ENCODE peak calls at places on chromosomes 13 and 19, in seven cellular contexts. M is endodermal cell; O is thoracic aorta; K is K562; L is fibroblast of lung; G is thyroid gland; T is CD4-positive, alpha-beta memory T cell. P is an unnamed sample.

GRCh38 chr13:38348890-38349289 is 761 bp upstream of the UFM1 start:
- DNase-seq in M (no peak), L (peak; percentile 53), T (peak; percentile 29), G (peak; percentile 1), K (no peak), O (no peak), P (no peak)

GRCh38 chr13:79459906-79460305 is 21.0 kb upstream of the NDFIP2 start:
- DNase-seq in O (no peak), K (no peak), M (no peak), T (no peak), L (peak; percentile 87), G (no peak), P (no peak)

GRCh38 chr19:40672573-40673299 is 17.7 kb downstream of the NUMBL start:
- DNase-seq in K (no peak), L (no peak), O (no peak), G (no peak), M (no peak), T (no peak), P (no peak)

GRCh38 chr19:57515218-57515617 is 11.9 kb upstream of the ZNF549 start:
- DNase-seq in G (no peak), O (no peak), M (no peak), K (no peak), T (no peak), L (no peak), P (no peak)

GRCh38 chr13:49216334-49216733 is 3.8 kb upstream of the MLNR start:
- DNase-seq in M (no peak), K (no peak), T (no peak), L (no peak), O (no peak), G (no peak), P (no peak)

GRCh38 chr19:5536337-5536894 is 31.3 kb downstream of the TINCR start:
- DNase-seq in M (peak; percentile 97), K (no peak), G (peak; percentile 79), T (no peak), L (peak; percentile 72), O (no peak), P (peak; percentile 70)

GRCh38 chr19:50417138-50417849 is 1.4 kb upstream of the SPIB start:
- DNase-seq in O (no peak), M (no peak), L (no peak), K (no peak), T (no peak), G (no peak), P (peak; percentile 79)

GRCh38 chr13:29923554-29924481 is 73.4 kb upstream of the UBL3 start:
- DNase-seq in O (peak; percentile 89), M (peak; percentile 93), G (peak; percentile 92), L (peak; percentile 99), T (peak; percentile 40), K (peak; percentile 72), P (peak; percentile 97)

GRCh38 chr19:19465436-19466070 is 49.8 kb downstream of the TSSK6 start:
- DNase-seq in O (no peak), M (no peak), K (no peak), T (no peak), L (no peak), G (peak; percentile 60), P (peak; percentile 70)

GRCh38 chr13:28479005-28479404 is 15.9 kb downstream of the FLT1 start:
- DNase-seq in K (no peak), L (no peak), M (no peak), O (no peak), T (no peak), G (no peak), P (no peak)

GRCh38 chr19:45349126-45349415 is 8.5 kb downstream of the KLC3 start:
- DNase-seq in O (no peak), G (no peak), M (no peak), L (no peak), T (no peak), K (no peak), P (no peak)

GRCh38 chr13:40789275-40790231 is at the start of gene SLC25A15:
- DNase-seq in M (peak; percentile 91), L (peak; percentile 80), K (peak; percentile 86), T (peak; percentile 80), G (peak; percentile 91), O (no peak), P (peak; percentile 86)

GRCh38 chr19:49581007-49581508 is at the start of gene PRRG2:
- DNase-seq in L (no peak), M (peak; percentile 74), O (no peak), G (peak; percentile 73), T (no peak), K (peak; percentile 19), P (peak; percentile 70)

GRCh38 chr13:25295228-25295627 is 6.2 kb upstream of the NUP58 start:
- DNase-seq in G (no peak), O (no peak), L (peak; percentile 41), T (no peak), K (no peak), M (no peak), P (no peak)

GRCh38 chr19:47229674-47230121 is 1.3 kb downstream of the BBC3 start:
- DNase-seq in G (peak; percentile 27), L (peak; percentile 45), K (no peak), O (no peak), T (no peak), M (peak; percentile 73), P (no peak)

GRCh38 chr13:97142452-97142851 is 79.7 kb upstream of the MBNL2 start:
- DNase-seq in L (no peak), T (no peak), K (peak; percentile 12), O (no peak), G (no peak), M (peak; percentile 67), P (peak; percentile 40)

GRCh38 chr13:112442483-112443090 is 66.4 kb downstream of the SPACA7 start:
- DNase-seq in M (peak; percentile 36), G (no peak), O (no peak), T (no peak), K (no peak), L (no peak), P (no peak)

GRCh38 chr19:48424694-48425219 is 21.0 kb upstream of the GRWD1 start:
- DNase-seq in G (no peak), O (no peak), T (no peak), L (peak; percentile 80), K (peak; percentile 57), M (peak; percentile 80), P (no peak)

GRCh38 chr13:101307181-101307701 is 109.1 kb downstream of the NALCN start:
- DNase-seq in L (peak; percentile 100), G (peak; percentile 61), O (no peak), T (no peak), M (no peak), K (no peak), P (no peak)

GRCh38 chr13:51620165-51620983 is 36.1 kb downstream of the WDFY2 start:
- DNase-seq in G (no peak), O (no peak), M (no peak), L (no peak), T (no peak), K (no peak), P (no peak)

GRCh38 chr19:8355631-8356402 is 8.1 kb upstream of the ANGPTL4 start:
- DNase-seq in M (no peak), L (peak; percentile 98), G (no peak), T (no peak), O (peak; percentile 47), K (peak; percentile 37), P (no peak)

GRCh38 chr13:73948848-73949529 is 185.2 kb downstream of the KLF12 start:
- DNase-seq in G (no peak), T (no peak), L (no peak), M (no peak), K (no peak), O (no peak), P (no peak)
- H3K4me1 ChIP-seq in G (no peaks in the 10 kb centered on the region), T (peaks cover 75% of the 10 kb centered on the region), L (no peaks in the 10 kb centered on the region), M (peaks cover 5% of the 10 kb centered on the region), K (no peaks in the 10 kb centered on the region), O (peaks cover 7% of the 10 kb centered on the region), P (no peaks in the 10 kb centered on the region)

GRCh38 chr19:51589511-51589910 is 18.4 kb downstream of the ZNF175 start:
- DNase-seq in O (no peak), M (no peak), L (no peak), K (no peak), T (no peak), G (no peak), P (no peak)

GRCh38 chr19:51586799-51587198 is 15.7 kb downstream of the ZNF175 start:
- DNase-seq in M (no peak), O (no peak), T (no peak), G (no peak), L (no peak), K (no peak), P (no peak)

GRCh38 chr19:51586103-51586728 is 15.1 kb downstream of the ZNF175 start:
- DNase-seq in T (no peak), L (no peak), O (no peak), K (no peak), M (no peak), G (no peak), P (no peak)

GRCh38 chr19:51590441-51590840 is 19.4 kb downstream of the ZNF175 start:
- DNase-seq in T (no peak), O (no peak), K (no peak), M (no peak), L (no peak), G (no peak), P (no peak)

GRCh38 chr19:51587264-51588191 is 16.4 kb downstream of the ZNF175 start:
- DNase-seq in G (no peak), M (no peak), T (no peak), O (no peak), K (no peak), L (no peak), P (no peak)
- H3K36me3 ChIP-seq in G (peaks cover 24% of the 10 kb centered on the region), M (peaks cover 64% of the 10 kb centered on the region), T (peaks cover 10% of the 10 kb centered on the region), O (peaks cover 40% of the 10 kb centered on the region), K (peaks cover 71% of the 10 kb centered on the region), L (peaks cover 8% of the 10 kb centered on the region), P (no peaks in the 10 kb centered on the region)

DNA sequence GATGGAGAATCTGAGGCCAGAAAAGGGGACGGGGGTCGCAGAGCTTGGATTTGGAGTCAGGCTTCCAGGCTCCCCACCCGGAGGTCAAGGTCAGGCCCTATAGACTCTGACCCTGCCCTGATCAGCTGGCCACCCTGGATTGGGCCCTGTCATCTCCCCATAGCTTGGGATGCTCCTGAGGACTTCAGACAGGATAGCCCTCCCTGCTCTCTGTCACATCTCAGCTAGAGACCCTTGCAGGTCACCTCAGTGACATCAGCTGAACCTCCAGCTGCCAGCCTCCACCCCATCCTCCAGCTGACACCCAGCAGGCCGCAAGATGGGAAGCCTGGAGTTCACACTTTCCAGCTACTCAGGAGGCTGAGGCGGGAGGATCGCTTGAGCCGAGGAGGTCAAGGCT is 2.8 kb upstream of the TPM4 start:
- DNase-seq in M (peak; percentile 40), T (no peak), O (no peak), K (no peak), G (no peak), L (no peak), P (no peak)
- H3K4me1 ChIP-seq in M (no peaks in the 10 kb centered on the region), T (peaks cover 81% of the 10 kb centered on the region), O (peaks cover 20% of the 10 kb centered on the region), K (peaks cover 49% of the 10 kb centered on the region), G (peaks cover 14% of the 10 kb centered on the region), L (peaks cover 4% of the 10 kb centered on the region), P (peaks cover 22% of the 10 kb centered on the region)

GRCh38 chr19:1819211-1819975 is 7.3 kb upstream of the ATP8B3 start:
- DNase-seq in G (no peak), T (no peak), L (no peak), K (no peak), O (no peak), M (no peak), P (no peak)

GRCh38 chr19:1822210-1822609 is 10.1 kb upstream of the ATP8B3 start:
- DNase-seq in L (no peak), G (no peak), M (no peak), K (no peak), O (no peak), T (no peak), P (no peak)

GRCh38 chr19:1818549-1819195 is 6.6 kb upstream of the ATP8B3 start:
- DNase-seq in K (no peak), L (no peak), G (no peak), O (no peak), T (no peak), M (no peak), P (no peak)

GRCh38 chr19:1817553-1818179 is 5.6 kb upstream of the ATP8B3 start:
- DNase-seq in K (no peak), L (no peak), O (no peak), M (no peak), T (no peak), G (no peak), P (no peak)

GRCh38 chr19:1819976-1820255 is 7.8 kb upstream of the ATP8B3 start:
- DNase-seq in K (no peak), O (no peak), L (no peak), T (no peak), M (no peak), G (no peak), P (no peak)
- H3K36me3 ChIP-seq in K (peaks cover 94% of the 10 kb centered on the region), O (peaks cover 70% of the 10 kb centered on the region), L (peaks cover 36% of the 10 kb centered on the region), T (peaks cover 56% of the 10 kb centered on the region), M (peaks cover 31% of the 10 kb centered on the region), G (peaks cover 63% of the 10 kb centered on the region), P (peaks cover 51% of the 10 kb centered on the region)